ENCODE peak calls at places on chromosomes 13 and 19, in five cellular contexts. X, B, Q, L and A are unnamed samples.

GRCh38 chr19:34253711-34254551 is 423 bp upstream of the GARRE1 start:
- DNase-seq in X (peak; percentile 94), B (no peak), Q (peak; percentile 91), L (no peak), A (peak; percentile 77)

GRCh38 chr13:50375792-50376191 is 360.5 kb downstream of the KCNRG start:
- DNase-seq in X (no peak), B (no peak), Q (no peak), L (no peak), A (no peak)

GRCh38 chr19:48720613-48721296 is 1.2 kb upstream of the MAMSTR start:
- DNase-seq in X (peak; percentile 96), B (peak; percentile 100), Q (peak; percentile 99), L (peak; percentile 97), A (peak; percentile 94)

GRCh38 chr19:13668964-13669363 is 95.4 kb upstream of the MRI1 start:
- DNase-seq in X (no peak), B (no peak), Q (no peak), L (no peak), A (no peak)

GRCh38 chr19:24099829-24100228 is 12.8 kb downstream of the ZNF254 start:
- DNase-seq in X (no peak), B (no peak), Q (no peak), L (no peak), A (no peak)

GRCh38 chr13:37640499-37640898 is 41.9 kb upstream of the POSTN start:
- DNase-seq in X (peak; percentile 12), B (peak; percentile 4), Q (no peak), L (no peak), A (no peak)

GRCh38 chr13:49636705-49637104 is 8.4 kb downstream of the ARL11 start:
- DNase-seq in X (no peak), B (no peak), Q (no peak), L (no peak), A (no peak)

GRCh38 chr19:2047449-2048103 is 3.5 kb downstream of the MKNK2 start:
- DNase-seq in X (no peak), B (peak; percentile 53), Q (peak; percentile 28), L (no peak), A (no peak)

GRCh38 chr13:44719857-44720671 is 143.9 kb upstream of the TSC22D1 start:
- DNase-seq in X (no peak), B (no peak), Q (no peak), L (no peak), A (no peak)

GRCh38 chr19:3098515-3099346 is 4.6 kb downstream of the GNA11 start:
- DNase-seq in X (no peak), B (no peak), Q (no peak), L (no peak), A (no peak)

GRCh38 chr13:30847697-30848307 is 58.3 kb upstream of the MEDAG start:
- DNase-seq in X (no peak), B (no peak), Q (no peak), L (no peak), A (no peak)

GRCh38 chr13:30821421-30821820 is 84.7 kb upstream of the MEDAG start:
- DNase-seq in X (no peak), B (no peak), Q (no peak), L (no peak), A (no peak)

GRCh38 chr19:47399198-47399597 is 20.1 kb downstream of the MEIS3 start:
- DNase-seq in X (no peak), B (no peak), Q (no peak), L (no peak), A (no peak)

GRCh38 chr13:112759834-112760233 is 70.0 kb downstream of the ATP11A start:
- DNase-seq in X (no peak), B (no peak), Q (no peak), L (no peak), A (no peak)

GRCh38 chr13:66780814-66781213 is 449.3 kb downstream of the PCDH9 start:
- DNase-seq in X (no peak), B (no peak), Q (no peak), L (no peak), A (no peak)

GRCh38 chr13:30743319-30744055 is 8.1 kb downstream of the ALOX5AP start:
- DNase-seq in X (no peak), B (peak; percentile 80), Q (no peak), L (no peak), A (no peak)

GRCh38 chr13:27035892-27036235 is 135.7 kb downstream of the USP12 start:
- DNase-seq in X (no peak), B (peak; percentile 48), Q (peak; percentile 26), L (no peak), A (no peak)

GRCh38 chr19:38543807-38544568 is 73.8 kb downstream of the MAP4K1 start:
- DNase-seq in X (no peak), B (peak; percentile 98), Q (peak; percentile 82), L (no peak), A (no peak)

GRCh38 chr13:21837841-21838551 is 167.1 kb downstream of the FGF9 start:
- DNase-seq in X (no peak), B (no peak), Q (no peak), L (no peak), A (no peak)

GRCh38 chr13:48634631-48635030 is 19.1 kb upstream of the CYSLTR2 start:
- DNase-seq in X (no peak), B (no peak), Q (no peak), L (no peak), A (no peak)

GRCh38 chr19:17511724-17512573 is 500 bp downstream of the PGLS start:
- DNase-seq in X (peak; percentile 64), B (peak; percentile 47), Q (peak; percentile 93), L (peak; percentile 65), A (peak; percentile 65)
- TF ChIP-seq CTCF in X (no peak), B (peak; percentile 5), Q (peak; percentile 47), L (peak; percentile 19), A (no peak)

DNA sequence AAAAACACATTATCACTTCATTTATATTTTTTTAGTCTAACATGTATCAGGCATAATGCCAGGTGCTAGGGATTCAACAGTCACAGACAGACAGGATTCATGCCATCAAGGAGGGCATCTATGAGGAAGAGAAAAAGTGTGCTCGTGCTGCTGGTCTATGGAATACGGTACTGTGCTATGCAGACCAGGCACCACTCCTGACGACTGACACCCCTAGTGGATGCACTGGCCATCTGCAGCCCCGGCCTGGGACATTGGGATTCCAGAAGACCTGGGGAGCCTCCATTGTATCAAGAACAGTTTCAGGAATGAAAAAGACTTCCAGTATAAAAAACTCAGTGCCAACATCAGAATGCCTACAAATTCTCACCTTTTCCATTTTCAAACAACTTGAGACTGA is 94.0 kb downstream of the KLF12 start:
- DNase-seq in X (peak; percentile 57), B (peak; percentile 32), Q (peak; percentile 88), L (peak; percentile 25), A (peak; percentile 52)
- TF ChIP-seq CTCF in X (peak; percentile 52), B (no peak), Q (peak; percentile 86), L (peak; percentile 39), A (peak; percentile 73)

DNA sequence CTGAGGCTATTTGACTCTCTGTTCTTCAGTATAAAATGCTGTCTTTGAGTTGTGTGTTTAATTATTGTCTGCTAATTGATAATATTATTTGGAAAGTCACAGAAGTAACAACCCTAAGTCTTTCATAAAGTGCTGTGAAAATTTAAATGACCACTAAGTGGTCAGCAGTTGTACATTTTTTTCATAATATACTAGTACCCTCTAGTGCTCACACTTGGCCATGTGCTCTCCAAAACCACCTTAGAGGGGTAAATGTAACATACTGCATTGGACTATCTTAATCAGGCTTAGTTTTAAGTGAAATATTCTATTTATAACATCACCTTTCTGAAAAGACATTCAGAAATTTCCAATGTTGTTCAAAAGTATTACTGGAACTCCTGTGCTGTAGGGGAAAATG is 745.3 kb downstream of the GPC5 start:
- DNase-seq in X (no peak), B (no peak), Q (no peak), L (no peak), A (no peak)
- TF ChIP-seq CTCF in X (no peak), B (no peak), Q (no peak), L (no peak), A (peak; percentile 18)

DNA sequence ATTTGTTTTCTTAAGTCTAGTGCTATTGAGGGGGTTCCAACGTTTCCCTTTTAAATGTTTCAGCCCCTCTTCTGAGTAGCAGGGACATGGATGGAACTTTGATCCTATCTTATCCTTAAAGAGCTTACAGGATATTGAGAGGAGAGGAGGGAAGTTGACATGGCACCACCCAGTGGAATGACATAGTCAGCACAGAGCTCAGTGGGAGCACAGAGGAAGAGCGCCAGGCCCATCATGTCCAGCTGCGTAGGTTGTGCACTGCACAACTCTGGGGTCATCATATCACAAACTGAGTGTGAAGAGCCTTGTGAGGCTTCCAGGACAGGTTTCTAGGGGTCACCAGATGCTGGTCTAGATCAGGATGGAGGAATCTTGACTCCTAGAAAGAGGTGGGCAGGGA is 4.6 kb upstream of the CDC42EP5 start:
- DNase-seq in X (no peak), B (no peak), Q (no peak), L (no peak), A (no peak)
- TF ChIP-seq CTCF in X (no peak), B (no peak), Q (peak; percentile 22), L (no peak), A (no peak)

DNA sequence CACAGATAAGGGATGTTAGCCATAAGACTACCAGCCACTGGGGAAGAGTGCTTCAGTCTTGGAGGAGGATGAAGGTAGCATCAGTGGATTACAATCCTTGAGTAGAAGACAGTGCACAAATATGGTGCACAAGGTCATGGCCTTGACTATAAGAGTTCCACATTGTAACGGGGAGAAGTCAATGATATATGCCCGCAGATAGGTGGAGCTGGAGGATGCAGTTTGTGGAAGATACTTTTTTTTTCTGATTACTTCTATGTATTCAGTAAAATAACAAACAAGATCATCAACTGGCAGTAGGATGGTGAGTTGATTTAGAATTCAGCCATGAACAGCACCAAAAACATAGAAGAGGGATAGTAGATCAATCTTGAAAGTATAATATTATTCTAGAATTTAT is 926.8 kb upstream of the MIR17HG start:
- DNase-seq in X (no peak), B (no peak), Q (no peak), L (no peak), A (no peak)
- TF ChIP-seq CTCF in X (no peak), B (no peak), Q (peak; percentile 49), L (no peak), A (no peak)

DNA sequence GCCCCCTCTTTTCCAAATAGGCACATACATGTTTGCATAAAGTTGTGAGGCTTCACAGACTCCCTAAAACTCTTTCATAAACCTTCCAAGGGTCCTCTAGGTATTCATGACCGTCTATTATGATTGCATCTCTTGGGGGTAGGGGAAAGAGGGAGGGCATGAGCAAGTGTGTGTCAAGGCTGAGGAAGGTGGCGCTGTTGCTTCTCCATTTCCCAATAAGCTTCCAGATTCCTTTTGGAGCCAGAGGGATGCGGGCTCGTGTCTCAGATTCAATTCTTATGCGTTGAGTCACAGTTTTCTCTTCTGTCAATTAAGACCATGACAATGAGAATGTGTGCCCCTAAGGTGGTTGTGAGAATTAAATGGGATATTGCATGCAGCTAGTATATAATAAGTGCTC is 51.0 kb upstream of the CYP2A7 start:
- DNase-seq in X (no peak), B (peak; percentile 41), Q (peak; percentile 54), L (no peak), A (no peak)
- TF ChIP-seq CTCF in X (no peak), B (peak; percentile 49), Q (peak; percentile 70), L (no peak), A (no peak)

GRCh38 chr13:28313579-28313978 is 175.2 kb downstream of the PAN3 start:
- DNase-seq in X (no peak), B (no peak), Q (no peak), L (no peak), A (no peak)
- TF ChIP-seq CTCF in X (no peak), B (no peak), Q (peak; percentile 66), L (no peak), A (peak; percentile 20)

GRCh38 chr13:81551036-81551435 is 1210.1 kb upstream of the SPRY2 start:
- DNase-seq in X (no peak), B (no peak), Q (no peak), L (no peak), A (no peak)
- TF ChIP-seq CTCF in X (no peak), B (no peak), Q (no peak), L (no peak), A (no peak)

GRCh38 chr19:37329686-37330085 is 41.2 kb upstream of the ZNF527 start:
- DNase-seq in X (no peak), B (no peak), Q (peak; percentile 59), L (no peak), A (no peak)
- TF ChIP-seq CTCF in X (no peak), B (no peak), Q (peak; percentile 68), L (no peak), A (peak; percentile 44)